ENCODE peak calls at places on chromosomes 5 and 9, in five cellular contexts. N is mammary epithelial cell, Y is H9, P is neuronal stem cell, Q is SK-N-SH. I is an unnamed sample.

GRCh38 chr5:143432658-143433239 is 29.3 kb upstream of the NR3C1 start:
- DNase-seq in N (no peak), Q (no peak), Y (no peak), P (no peak), I (no peak)

GRCh38 chr5:164518049-164518740 is 1012.8 kb downstream of the MAT2B start:
- DNase-seq in Y (no peak), N (no peak), P (no peak), Q (peak), I (no peak)

GRCh38 chr5:155270737-155271136 is 257.2 kb downstream of the KIF4B start:
- DNase-seq in N (peak), P (no peak), Q (no peak), Y (no peak), I (peak)

GRCh38 chr9:112059145-112059979 is 115.7 kb downstream of the SUSD1 start:
- DNase-seq in P (no peak), N (peak), Y (no peak), Q (no peak), I (no peak)

GRCh38 chr9:135926402-135927194 is 19.3 kb upstream of the CAMSAP1 start:
- DNase-seq in Y (no peak), P (no peak), N (peak), Q (no peak), I (peak)

GRCh38 chr9:72384710-72385475 is 19.9 kb upstream of the ZFAND5 start:
- DNase-seq in Y (no peak), P (no peak), Q (no peak), N (peak), I (no peak)

GRCh38 chr9:134651226-134651905 is 9.8 kb downstream of the COL5A1 start:
- DNase-seq in P (no peak), Y (no peak), Q (no peak), N (no peak), I (no peak)

GRCh38 chr9:130034570-130034969 is 8.4 kb downstream of the FNBP1 start:
- DNase-seq in Y (no peak), N (peak), Q (no peak), P (no peak), I (no peak)

GRCh38 chr9:83987402-83987791 is 6.8 kb downstream of the RMI1 start:
- DNase-seq in Q (no peak), N (no peak), P (no peak), Y (no peak), I (no peak)

GRCh38 chr9:125632321-125633115 is 74.5 kb downstream of the MAPKAP1 start:
- DNase-seq in P (no peak), Y (no peak), N (peak), Q (no peak), I (no peak)

GRCh38 chr9:106872641-106873040 is 9.7 kb downstream of the ZNF462 start:
- DNase-seq in Y (no peak), P (no peak), Q (no peak), N (no peak), I (no peak)

GRCh38 chr5:157233515-157233914 is 32.4 kb upstream of the CYFIP2 start:
- DNase-seq in N (no peak), P (no peak), Y (no peak), Q (no peak), I (no peak)

GRCh38 chr9:79741381-79741780 is 169.6 kb downstream of the TLE4 start:
- DNase-seq in Y (no peak), N (no peak), Q (no peak), P (no peak), I (no peak)

GRCh38 chr9:73149371-73150067 is 2.1 kb upstream of the ANXA1 start:
- DNase-seq in P (no peak), Q (no peak), Y (no peak), N (peak), I (peak)

GRCh38 chr5:42632501-42632900 is 124.1 kb upstream of the CCDC152 start:
- DNase-seq in N (no peak), Q (no peak), P (no peak), Y (no peak), I (peak)

GRCh38 chr5:74643160-74643562 is 2.6 kb upstream of the ENC1 start:
- DNase-seq in Y (no peak), P (no peak), Q (no peak), N (peak), I (peak)

GRCh38 chr9:83754383-83754977 is 46.7 kb upstream of the UBQLN1 start:
- DNase-seq in P (no peak), Y (no peak), Q (no peak), N (no peak), I (no peak)

GRCh38 chr5:34657550-34657921 is 1.4 kb downstream of the RAI14 start:
- DNase-seq in Y (no peak), P (no peak), Q (peak), N (peak), I (peak)

GRCh38 chr5:174327317-174327864 is 281.9 kb downstream of the NSG2 start:
- DNase-seq in P (peak), Q (peak), Y (peak), N (peak), I (peak)

GRCh38 chr5:134446938-134447337 is 35.3 kb upstream of the CDKN2AIPNL start:
- DNase-seq in Q (no peak), Y (no peak), N (no peak), P (no peak), I (peak)

GRCh38 chr5:110561510-110561909 is 165.0 kb downstream of the TMEM232 start:
- DNase-seq in Y (no peak), Q (no peak), P (no peak), N (no peak), I (no peak)

GRCh38 chr9:36141288-36141687 is 4.8 kb downstream of the GLIPR2 start:
- DNase-seq in Q (peak), Y (peak), P (no peak), N (peak), I (peak)

GRCh38 chr5:83331842-83332241 is 139.7 kb upstream of the VCAN start:
- DNase-seq in Q (peak), Y (no peak), P (no peak), N (peak), I (no peak)

GRCh38 chr5:94517490-94518108 is 100.8 kb downstream of the KIAA0825 start:
- DNase-seq in Y (no peak), Q (no peak), P (no peak), N (no peak), I (no peak)

GRCh38 chr9:95981741-95982390 is 106.4 kb downstream of the ERCC6L2 start:
- DNase-seq in P (peak), Q (no peak), N (no peak), Y (no peak), I (no peak)
- H3K9ac ChIP-seq in P (no peak), Q (no peak), N (no peak), Y (no peak), I (no peak)

DNA sequence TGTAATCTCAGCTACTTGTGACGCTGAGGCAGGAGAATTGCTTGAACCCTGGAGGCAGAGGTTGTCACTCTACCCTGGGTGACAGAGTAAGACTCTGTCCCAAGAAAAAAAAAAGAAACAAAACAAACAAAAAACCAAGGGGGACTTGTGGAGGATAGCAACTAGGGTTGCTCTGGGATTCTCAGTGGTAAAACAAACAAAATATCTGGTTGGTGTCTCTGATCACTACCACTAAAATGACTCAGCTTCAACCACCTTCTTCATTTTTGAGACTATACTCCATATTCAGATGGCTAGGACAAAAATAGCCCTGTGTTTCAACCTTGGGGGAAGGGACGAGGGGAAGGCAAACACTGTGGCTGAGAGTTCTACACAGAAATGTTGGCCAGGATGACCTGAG is 110.3 kb downstream of the ARRDC3 start:
- DNase-seq in Y (no peak), N (no peak), Q (no peak), P (no peak), I (no peak)
- H3K4me2 ChIP-seq in Y (no peak), N (no peak), Q (no peak), P (no peak), I (no peak)

GRCh38 chr9:94882953-94883641 is 156.6 kb downstream of the AOPEP start:
- DNase-seq in P (no peak), Y (no peak), N (no peak), Q (no peak), I (no peak)
- H3K9ac ChIP-seq in P (no peak), Y (no peak), N (no peak), Q (no peak), I (no peak)

DNA sequence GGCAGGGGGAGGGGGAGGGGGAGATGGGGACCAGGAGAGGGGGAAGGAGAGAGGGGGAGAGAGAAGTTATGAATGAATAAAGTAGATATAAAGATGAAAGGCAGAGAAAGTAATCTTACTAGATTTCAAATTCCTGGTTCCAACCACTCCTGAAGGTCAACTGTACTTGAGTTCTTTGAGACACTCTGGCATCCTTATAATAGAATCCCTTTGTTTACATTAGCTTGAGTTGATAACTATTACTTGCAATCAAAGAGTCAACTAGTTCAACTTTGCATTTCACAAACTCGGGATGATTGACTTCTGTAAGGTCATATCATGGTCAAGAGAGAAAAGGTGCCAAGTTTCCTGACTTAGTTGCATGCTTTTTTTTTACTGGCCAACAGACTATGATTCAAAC is 42.2 kb downstream of the BAAT start:
- DNase-seq in Q (no peak), N (no peak), Y (no peak), P (no peak), I (no peak)
- H3K4me2 ChIP-seq in Q (no peak), N (no peak), Y (no peak), P (no peak), I (no peak)